ENCODE peak calls at places on chromosome 1, in ten cellular contexts. V, K, Q, W, E, P, D, U, F and H are unnamed samples.

GRCh38 chr1:113106910-113107309 is 33.9 kb downstream of the LRIG2 start:
- DNase-seq in V (no peak), K (no peak), Q (no peak), W (no peak), E (no peak), P (no peak), D (no peak), U (no peak), F (no peak), H (no peak)

GRCh38 chr1:158146165-158146564 is 34.5 kb upstream of the CD1D start:
- DNase-seq in V (no peak), K (no peak), Q (no peak), W (no peak), E (no peak), P (no peak), D (no peak), U (no peak), F (no peak), H (no peak)

GRCh38 chr1:8211620-8212442 is 106.1 kb upstream of the SLC45A1 start:
- DNase-seq in V (no peak), K (peak; percentile 88), Q (no peak), W (peak; percentile 45), E (peak; percentile 37), P (peak; percentile 65), D (no peak), U (peak; percentile 64), F (peak; percentile 26), H (no peak)

GRCh38 chr1:180181996-180182675 is 27.5 kb downstream of the QSOX1 start:
- DNase-seq in V (no peak), K (no peak), Q (no peak), W (no peak), E (no peak), P (no peak), D (peak; percentile 37), U (no peak), F (no peak), H (no peak)

GRCh38 chr1:53409233-53409632 is 50.0 kb upstream of the DMRTB1 start:
- DNase-seq in V (no peak), K (no peak), Q (no peak), W (no peak), E (no peak), P (no peak), D (no peak), U (no peak), F (no peak), H (no peak)

GRCh38 chr1:7554343-7555270 is 216.5 kb upstream of the VAMP3 start:
- DNase-seq in V (no peak), K (no peak), Q (no peak), W (no peak), E (no peak), P (no peak), D (peak; percentile 5), U (peak; percentile 26), F (no peak), H (no peak)

GRCh38 chr1:31811605-31812004 is 4.2 kb downstream of the SPOCD1 start:
- DNase-seq in V (no peak), K (no peak), Q (no peak), W (no peak), E (no peak), P (no peak), D (no peak), U (no peak), F (no peak), H (no peak)

GRCh38 chr1:9715536-9716226 is 64.2 kb downstream of the PIK3CD start:
- DNase-seq in V (no peak), K (no peak), Q (no peak), W (no peak), E (no peak), P (no peak), D (no peak), U (no peak), F (no peak), H (peak; percentile 75)

GRCh38 chr1:15949453-15950245 is 26.3 kb downstream of the ZBTB17 start:
- DNase-seq in V (peak; percentile 99), K (peak; percentile 98), Q (peak; percentile 94), W (peak; percentile 86), E (peak; percentile 77), P (peak; percentile 96), D (peak; percentile 70), U (peak; percentile 94), F (peak; percentile 88), H (peak; percentile 96)

GRCh38 chr1:17102232-17102631 is 17.0 kb downstream of the PADI2 start:
- DNase-seq in V (no peak), K (no peak), Q (no peak), W (no peak), E (no peak), P (no peak), D (no peak), U (no peak), F (no peak), H (no peak)

GRCh38 chr1:55375617-55376258 is 160.6 kb upstream of the USP24 start:
- DNase-seq in V (peak; percentile 53), K (no peak), Q (peak; percentile 34), W (no peak), E (no peak), P (peak; percentile 47), D (no peak), U (no peak), F (peak; percentile 30), H (no peak)

GRCh38 chr1:90711696-90712095 is 5.4 kb downstream of the BARHL2 start:
- DNase-seq in V (no peak), K (no peak), Q (no peak), W (no peak), E (no peak), P (no peak), D (no peak), U (no peak), F (no peak), H (no peak)

GRCh38 chr1:90708236-90708786 is 8.8 kb downstream of the BARHL2 start:
- DNase-seq in V (no peak), K (no peak), Q (no peak), W (no peak), E (no peak), P (no peak), D (no peak), U (no peak), F (no peak), H (no peak)

GRCh38 chr1:90708826-90709225 is 8.3 kb downstream of the BARHL2 start:
- DNase-seq in V (no peak), K (no peak), Q (no peak), W (no peak), E (no peak), P (no peak), D (no peak), U (no peak), F (no peak), H (no peak)

GRCh38 chr1:90710579-90711536 is 6.2 kb downstream of the BARHL2 start:
- DNase-seq in V (no peak), K (no peak), Q (no peak), W (no peak), E (no peak), P (no peak), D (no peak), U (no peak), F (no peak), H (no peak)

DNA sequence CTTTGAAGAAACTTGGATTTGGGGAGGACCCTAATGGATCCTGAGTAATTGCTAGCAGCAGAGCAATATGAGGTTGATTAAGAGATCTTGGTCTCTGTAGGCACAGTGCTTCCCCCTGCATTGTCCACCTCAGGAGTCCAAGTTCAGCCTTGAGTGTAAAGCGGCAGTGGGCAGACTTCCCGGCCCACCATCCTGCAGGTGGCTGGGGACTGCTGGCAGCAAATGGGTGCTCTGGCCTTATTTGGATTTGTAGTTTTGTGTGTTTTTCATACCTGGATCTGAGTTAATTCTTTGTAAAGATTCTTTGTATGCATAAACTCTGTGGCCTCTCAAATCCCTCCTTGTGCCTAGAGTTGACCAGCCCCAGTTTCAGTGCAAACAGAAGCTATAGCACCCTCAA is 7.6 kb downstream of the BARHL2 start:
- DNase-seq in V (no peak), K (no peak), Q (no peak), W (no peak), E (no peak), P (no peak), D (no peak), U (no peak), F (no peak), H (no peak)
- H3K27me3 ChIP-seq in V (no peaks in the 10 kb centered on the region), K (peaks cover 5% of the 10 kb centered on the region), Q (peaks cover 16% of the 10 kb centered on the region), W (peaks cover 100% of the 10 kb centered on the region), E (peaks cover 94% of the 10 kb centered on the region), P (no peaks in the 10 kb centered on the region), D (peaks cover 5% of the 10 kb centered on the region), U (peaks cover 71% of the 10 kb centered on the region), F (peaks cover 99% of the 10 kb centered on the region), H (no peaks in the 10 kb centered on the region)

GRCh38 chr1:108830119-108831008 is 26.5 kb downstream of the AKNAD1 start:
- DNase-seq in V (peak; percentile 31), K (peak; percentile 56), Q (peak; percentile 83), W (peak; percentile 64), E (peak; percentile 60), P (peak; percentile 62), D (no peak), U (peak; percentile 90), F (peak; percentile 44), H (peak; percentile 56)
- TF ChIP-seq POLR2A in V (no peak), K (peak; percentile 15), Q (peak; percentile 57), W (peak; percentile 27), E (no peak), P (no peak), D (no peak), U (no peak), F (no peak), H (no peak)

DNA sequence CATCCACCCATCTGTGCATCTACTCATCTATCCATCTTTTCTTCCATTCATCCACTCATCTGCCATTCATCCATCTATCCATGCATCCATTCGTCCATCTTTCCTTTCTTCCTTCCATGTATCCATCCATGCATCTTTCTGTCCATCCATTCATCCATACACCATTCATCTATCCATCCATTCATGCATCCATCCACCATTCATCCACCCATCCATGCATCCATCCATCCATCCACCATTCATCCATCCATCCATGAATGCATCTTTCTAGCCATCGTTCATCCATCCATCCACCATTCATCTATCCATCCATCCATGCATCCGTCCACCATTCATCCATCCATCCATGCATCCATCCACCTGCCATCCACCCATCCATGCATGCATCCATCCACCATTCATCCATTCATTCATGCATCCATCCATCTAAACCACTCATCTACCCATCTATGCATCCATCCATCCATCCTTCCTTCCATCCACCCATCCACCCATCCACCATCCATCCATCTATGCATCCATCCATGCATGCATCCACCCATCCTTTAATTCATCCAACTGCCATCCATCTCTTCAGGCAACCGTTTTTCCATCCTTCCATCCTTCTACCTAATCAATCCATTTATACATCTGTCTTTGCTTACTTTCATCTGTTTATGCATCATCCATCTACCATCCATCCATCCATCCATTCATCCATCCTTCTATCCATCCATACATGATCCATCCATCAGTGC is 87.1 kb downstream of the TRIM11 start:
- DNase-seq in V (no peak), K (no peak), Q (no peak), W (no peak), E (no peak), P (no peak), D (no peak), U (no peak), F (no peak), H (no peak)
- H3K27me3 ChIP-seq in V (no peaks in the 10 kb centered on the region), K (no peaks in the 10 kb centered on the region), Q (no peaks in the 10 kb centered on the region), W (no peaks in the 10 kb centered on the region), E (no peaks in the 10 kb centered on the region), P (no peaks in the 10 kb centered on the region), D (no peaks in the 10 kb centered on the region), U (no peaks in the 10 kb centered on the region), F (no peaks in the 10 kb centered on the region), H (no peaks in the 10 kb centered on the region)

DNA sequence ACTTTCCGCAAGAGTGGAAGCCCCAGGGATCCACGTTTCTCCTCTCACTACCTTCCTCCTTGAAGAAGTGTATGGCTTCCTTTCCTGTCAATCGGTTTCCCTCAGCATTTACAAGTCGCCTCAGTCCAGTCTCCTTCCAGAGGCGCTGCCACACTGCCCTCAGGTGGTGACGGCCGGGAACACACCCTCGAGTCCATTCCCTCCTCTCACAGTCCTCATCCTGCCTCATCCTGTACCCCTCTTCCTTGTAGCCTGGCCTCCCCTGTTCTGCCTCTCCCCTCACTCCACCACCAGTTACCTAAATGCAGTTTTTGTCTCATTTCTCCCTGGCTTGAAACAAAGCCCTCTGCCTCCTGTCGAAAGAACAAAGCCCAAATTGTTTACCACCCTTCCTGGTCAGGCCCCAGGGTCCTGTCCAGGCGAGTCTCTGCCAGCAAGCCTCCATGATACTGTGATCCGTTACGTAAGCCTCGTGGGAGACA is 23.2 kb upstream of the LSM10 start:
- DNase-seq in V (peak; percentile 91), K (peak; percentile 88), Q (peak; percentile 90), W (peak; percentile 69), E (peak; percentile 91), P (peak; percentile 85), D (peak; percentile 88), U (peak; percentile 76), F (peak; percentile 93), H (peak; percentile 92)
- TF ChIP-seq POLR2A in V (no peak), K (no peak), Q (no peak), W (no peak), E (no peak), P (no peak), D (no peak), U (no peak), F (no peak), H (no peak)